ENCODE peak calls at places on chromosome 22, in nine cellular contexts. J is ovary, D is stomach, Y is osteoblast, S is tibial nerve, M is esophagus squamous epithelium, N is cardiac muscle cell, U is AG04450, H is mammary epithelial cell. B is an unnamed sample. For H3K9me3, the result is how much of the 10 kb centered on the place peaks cover.

GRCh38 chr22:31247726-31248125 is 35.6 kb downstream of the LIMK2 start:
- DNase-seq in Y (no peak), S (no peak), U (no peak), N (no peak), D (no peak), H (no peak), M (no peak), J (no peak), B (no peak)

GRCh38 chr22:33210129-33210784 is 152.1 kb upstream of the SYN3 start:
- DNase-seq in U (no peak), S (no peak), H (peak), D (no peak), J (no peak), N (peak), M (no peak), Y (peak), B (no peak)

GRCh38 chr22:20014526-20015186 is 2.0 kb downstream of the ARVCF start:
- DNase-seq in J (no peak), S (no peak), Y (peak), D (no peak), U (no peak), H (no peak), M (no peak), N (no peak), B (no peak)

GRCh38 chr22:45007946-45008852 is 1.6 kb downstream of the PHF21B start:
- DNase-seq in D (no peak), H (peak), S (no peak), M (no peak), U (no peak), J (peak), N (peak), Y (no peak), B (no peak)

GRCh38 chr22:33362702-33363101 is 304.5 kb upstream of the SYN3 start:
- DNase-seq in S (no peak), J (no peak), U (no peak), Y (no peak), M (no peak), D (no peak), N (no peak), H (no peak), B (no peak)

GRCh38 chr22:24772493-24773220 is 1.9 kb downstream of the PIWIL3 start:
- DNase-seq in M (no peak), S (no peak), H (peak), J (no peak), Y (peak), N (peak), U (no peak), D (no peak), B (no peak)

GRCh38 chr22:20952544-20953341 is 14.3 kb upstream of the AIFM3 start:
- DNase-seq in H (no peak), D (no peak), U (no peak), N (no peak), S (no peak), J (no peak), M (no peak), Y (peak), B (no peak)

GRCh38 chr22:48713266-48714205 is 1114.1 kb downstream of the BRD1 start:
- DNase-seq in Y (peak), S (no peak), M (no peak), N (no peak), D (no peak), U (no peak), J (no peak), H (no peak), B (no peak)

GRCh38 chr22:19811211-19811621 is 43.5 kb downstream of the GNB1L start:
- DNase-seq in D (no peak), H (no peak), S (no peak), J (peak), U (no peak), N (no peak), M (no peak), Y (no peak), B (no peak)

GRCh38 chr22:46280999-46281623 is 13.3 kb downstream of the TTC38 start:
- DNase-seq in Y (peak), S (no peak), H (no peak), D (no peak), J (peak), N (no peak), M (no peak), U (no peak), B (no peak)

GRCh38 chr22:35601743-35602633 is 15.1 kb downstream of the MB start:
- DNase-seq in M (no peak), S (no peak), H (peak), U (peak), N (no peak), J (no peak), Y (peak), D (no peak), B (no peak)

GRCh38 chr22:34688825-34689224 is 377.1 kb upstream of the ISX start:
- DNase-seq in Y (no peak), H (no peak), U (no peak), N (no peak), D (no peak), S (no peak), J (no peak), M (no peak), B (peak)

GRCh38 chr22:21734540-21735197 is 925 bp downstream of the YPEL1 start:
- DNase-seq in J (no peak), M (no peak), S (no peak), N (no peak), U (no peak), D (no peak), H (no peak), Y (no peak), B (no peak)

GRCh38 chr22:50250555-50251471 is at the start of gene HDAC10:
- DNase-seq in S (no peak), Y (peak), N (peak), D (peak), U (no peak), H (peak), J (peak), M (no peak), B (no peak)

GRCh38 chr22:19610518-19611253 is 86.5 kb upstream of the CLDN5 start:
- DNase-seq in M (no peak), J (no peak), N (no peak), Y (no peak), D (no peak), S (no peak), H (no peak), U (no peak), B (no peak)

GRCh38 chr22:35567794-35568193 is 27.2 kb downstream of the RASD2 start:
- DNase-seq in J (no peak), N (no peak), M (no peak), H (no peak), S (no peak), D (no peak), Y (peak), U (no peak), B (no peak)

GRCh38 chr22:18045794-18046193 is 21.4 kb upstream of the MICAL3 start:
- DNase-seq in N (no peak), J (no peak), D (no peak), U (no peak), M (no peak), Y (peak), H (no peak), S (no peak), B (no peak)

GRCh38 chr22:41589260-41589600 is 410 bp downstream of the PMM1 start:
- DNase-seq in J (no peak), H (peak), N (peak), U (no peak), D (peak), Y (peak), M (no peak), S (no peak), B (no peak)

GRCh38 chr22:49937758-49938564 is 19.5 kb downstream of the CRELD2 start:
- DNase-seq in U (no peak), H (no peak), M (no peak), J (no peak), S (no peak), N (no peak), D (peak), Y (no peak), B (no peak)

GRCh38 chr22:36405221-36405631 is 17.5 kb upstream of the MYH9 start:
- DNase-seq in J (no peak), U (no peak), S (no peak), H (no peak), Y (no peak), N (no peak), D (no peak), M (no peak), B (no peak)

GRCh38 chr22:24845036-24845918 is 39.3 kb downstream of the SGSM1 start:
- DNase-seq in D (no peak), M (no peak), Y (peak), U (no peak), S (no peak), J (peak), H (no peak), N (no peak), B (no peak)

GRCh38 chr22:32546480-32546879 is 71.9 kb downstream of the FBXO7 start:
- DNase-seq in Y (no peak), H (no peak), S (no peak), D (no peak), M (no peak), U (no peak), N (no peak), J (no peak), B (peak)

GRCh38 chr22:45529966-45530575 is 27.4 kb downstream of the FBLN1 start:
- DNase-seq in Y (peak), J (no peak), H (no peak), M (no peak), U (peak), D (no peak), N (no peak), S (no peak), B (no peak)

GRCh38 chr22:19131685-19132015 is 542 bp downstream of the TSSK2 start:
- DNase-seq in H (no peak), N (no peak), M (no peak), S (no peak), U (no peak), J (peak), Y (no peak), D (no peak), B (no peak)

GRCh38 chr22:19802881-19803735 is 42.5 kb downstream of the TBX1 start:
- DNase-seq in Y (peak), H (no peak), U (no peak), M (no peak), D (no peak), J (peak), N (no peak), S (no peak), B (no peak)

GRCh38 chr22:49577168-49578060 is 250.3 kb downstream of the BRD1 start:
- DNase-seq in U (no peak), S (no peak), M (no peak), D (peak), Y (peak), H (no peak), N (no peak), J (peak), B (no peak)

GRCh38 chr22:45251828-45252227 is 11.1 kb upstream of the KIAA0930 start:
- DNase-seq in D (no peak), N (no peak), H (no peak), J (no peak), S (no peak), M (no peak), Y (no peak), U (no peak), B (no peak)

GRCh38 chr22:35783943-35784614 is 66.4 kb downstream of the APOL5 start:
- DNase-seq in J (no peak), H (peak), D (no peak), N (no peak), M (no peak), S (no peak), Y (peak), U (no peak), B (no peak)

GRCh38 chr22:41237707-41238569 is 2.8 kb downstream of the CHADL start:
- DNase-seq in M (no peak), H (peak), S (no peak), Y (peak), D (peak), U (no peak), N (peak), J (peak), B (no peak)

DNA sequence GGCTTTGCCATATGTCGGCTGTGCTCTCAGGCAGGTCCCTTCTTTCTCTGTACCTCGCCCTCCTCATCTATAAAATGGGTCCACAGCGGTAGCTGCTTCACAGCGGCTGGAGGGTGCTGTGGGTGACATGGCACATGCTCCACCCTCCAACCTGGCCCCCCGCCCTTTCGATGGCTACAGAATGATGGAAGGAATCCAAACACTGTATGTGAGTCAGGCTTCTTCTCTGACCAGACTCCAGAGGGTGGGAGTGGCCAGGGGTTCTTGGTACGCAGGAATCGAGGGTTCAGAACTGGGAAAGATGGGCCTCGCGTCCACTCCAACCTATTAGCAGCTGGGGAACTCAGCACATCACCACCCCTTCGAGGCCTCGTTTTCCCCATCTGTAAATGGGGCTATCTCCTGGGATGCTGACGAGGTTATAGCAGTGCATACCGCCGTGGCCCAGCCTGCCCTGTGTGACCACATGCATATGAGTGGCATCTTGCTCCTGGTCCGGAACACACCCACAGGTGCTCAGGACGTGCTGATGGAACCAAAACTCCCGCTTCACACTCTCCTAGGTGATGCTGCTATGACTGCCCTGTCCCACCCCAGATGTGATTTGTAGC is 26.4 kb downstream of the MN1 start:
- DNase-seq in H (no peak), S (no peak), U (no peak), M (no peak), J (no peak), D (no peak), N (no peak), Y (peak), B (no peak)
- H3K27ac ChIP-seq in H (no peak), S (peak), U (no peak), M (no peak), J (no peak), D (peak), N (peak), Y (no peak), B (peak)

GRCh38 chr22:42772647-42773046 is 52.0 kb upstream of the A4GALT start:
- DNase-seq in J (no peak), N (no peak), Y (peak), S (no peak), U (no peak), M (no peak), H (no peak), D (no peak), B (no peak)

GRCh38 chr22:42770941-42771647 is 50.4 kb upstream of the A4GALT start:
- DNase-seq in J (no peak), M (no peak), S (no peak), Y (no peak), N (no peak), D (no peak), U (no peak), H (no peak), B (no peak)

GRCh38 chr22:42769574-42770447 is 49.1 kb upstream of the A4GALT start:
- DNase-seq in Y (peak), M (no peak), J (peak), D (peak), N (no peak), H (no peak), U (peak), S (peak), B (no peak)

GRCh38 chr22:42770448-42770726 is 49.7 kb upstream of the A4GALT start:
- DNase-seq in D (no peak), U (no peak), N (no peak), S (no peak), J (no peak), M (no peak), H (no peak), Y (no peak), B (no peak)

GRCh38 chr22:42773161-42773560 is 52.5 kb upstream of the A4GALT start:
- DNase-seq in S (no peak), N (no peak), J (peak), H (no peak), U (no peak), D (no peak), M (no peak), Y (peak), B (no peak)
- H3K9me3 ChIP-seq in S (under half), N (under half), J (under half), H (under half), U (under half), D (under half), M (under half), Y (under half), B (under half)

GRCh38 chr22:25892678-25893077 is 150.7 kb downstream of the MYO18B start:
- DNase-seq in J (no peak), U (no peak), D (no peak), H (no peak), Y (no peak), S (no peak), N (no peak), M (no peak), B (peak)

GRCh38 chr22:25898707-25899365 is 156.8 kb downstream of the MYO18B start:
- DNase-seq in Y (no peak), M (no peak), H (no peak), U (no peak), D (no peak), S (no peak), N (peak), J (no peak), B (peak)

GRCh38 chr22:25896592-25896991 is 154.6 kb downstream of the MYO18B start:
- DNase-seq in U (no peak), Y (no peak), S (no peak), N (no peak), J (no peak), H (no peak), M (no peak), D (no peak), B (no peak)

GRCh38 chr22:25895678-25896077 is 153.7 kb downstream of the MYO18B start:
- DNase-seq in Y (no peak), M (no peak), H (no peak), U (no peak), N (no peak), S (no peak), J (no peak), D (no peak), B (no peak)

DNA sequence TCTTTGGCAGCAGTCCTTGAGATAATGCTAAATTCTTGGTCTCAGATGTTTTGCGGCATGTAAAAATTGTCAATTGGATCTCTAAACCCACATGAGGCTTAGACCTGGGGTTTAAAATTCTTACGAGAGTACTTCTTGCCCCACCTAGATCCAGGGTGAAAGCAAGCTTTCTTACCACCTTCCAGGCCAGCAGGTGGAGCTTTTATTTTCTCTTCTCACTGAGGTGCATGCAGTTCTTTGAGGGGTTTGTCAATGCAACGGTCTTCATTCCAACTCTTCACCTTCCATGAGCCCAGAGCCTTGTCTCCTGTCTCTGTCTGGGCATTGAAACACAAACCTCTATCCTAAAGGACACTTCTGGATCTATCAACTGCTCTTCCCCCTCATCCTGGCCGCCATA is 154.1 kb downstream of the MYO18B start:
- DNase-seq in M (no peak), Y (no peak), U (no peak), H (no peak), J (no peak), N (no peak), S (no peak), D (no peak), B (no peak)
- TF ChIP-seq CTCF in M (no peak), Y (no peak), U (no peak), H (no peak), J (no peak), N (no peak), S (no peak), D (no peak), B (no peak)

DNA sequence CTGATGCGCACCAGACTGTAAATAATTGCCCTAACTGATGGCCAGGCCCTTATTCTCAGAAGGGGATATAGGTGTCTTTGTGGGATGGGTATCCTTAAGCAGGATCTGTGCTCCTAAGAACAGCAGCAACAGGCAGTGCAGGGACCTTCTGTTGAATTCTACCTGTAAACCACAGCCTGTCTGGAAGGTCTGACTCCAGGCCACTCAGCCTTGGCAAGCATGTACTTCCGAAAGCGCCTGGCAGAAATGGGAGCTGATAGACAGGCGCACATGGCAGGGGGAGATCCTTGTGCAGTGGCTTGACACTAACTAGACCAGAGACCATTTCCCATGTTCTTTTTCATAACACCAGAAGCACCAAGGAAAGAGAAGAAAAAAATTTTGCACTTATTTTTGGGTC is 59.0 kb downstream of the C22orf31 start:
- DNase-seq in M (no peak), H (no peak), D (peak), Y (no peak), N (no peak), S (no peak), U (no peak), J (no peak), B (no peak)
- H3K27ac ChIP-seq in M (no peak), H (no peak), D (no peak), Y (no peak), N (peak), S (no peak), U (no peak), J (no peak), B (no peak)

DNA sequence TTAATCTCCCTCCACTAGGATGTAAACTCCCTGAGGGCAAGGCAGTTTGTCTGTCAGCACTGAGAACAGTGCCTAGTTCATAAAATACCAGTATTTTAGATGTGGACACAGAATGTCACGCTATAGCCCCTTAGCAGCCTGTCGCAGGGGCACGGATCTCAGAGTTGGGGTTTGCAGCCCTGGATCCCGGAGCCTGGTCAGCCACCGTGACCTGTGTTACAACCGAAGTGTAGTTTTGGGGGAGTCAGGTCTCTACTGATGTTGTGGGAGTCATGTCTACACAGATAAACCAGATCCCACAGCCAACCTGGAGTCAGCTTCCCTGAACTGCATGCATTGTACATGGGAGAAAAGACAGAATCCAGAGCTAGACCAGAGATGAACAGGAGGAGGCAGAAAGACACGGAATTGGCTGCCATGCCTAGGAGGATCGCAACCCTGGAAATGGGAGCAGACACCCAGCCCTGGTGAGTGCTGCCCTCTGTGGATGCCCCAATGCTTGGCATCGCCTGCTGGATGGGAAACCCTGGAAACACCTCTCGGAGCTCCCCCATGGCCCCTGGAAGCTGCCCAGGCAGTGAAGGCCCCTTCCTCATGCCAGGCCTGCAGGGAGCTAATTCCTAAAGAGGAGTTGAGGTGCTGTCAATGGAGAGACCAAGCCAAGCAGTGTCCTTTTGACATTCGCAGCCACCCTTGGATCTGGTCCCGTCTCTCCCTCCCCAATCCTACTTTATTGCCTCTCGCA is 851.3 kb downstream of the TBC1D22A start:
- DNase-seq in D (no peak), S (no peak), H (no peak), N (no peak), U (no peak), J (peak), Y (peak), M (no peak), B (no peak)
- H3K9me3 ChIP-seq in D (under half), S (under half), H (under half), N (under half), U (half or more), J (under half), Y (under half), M (under half), B (under half)

DNA sequence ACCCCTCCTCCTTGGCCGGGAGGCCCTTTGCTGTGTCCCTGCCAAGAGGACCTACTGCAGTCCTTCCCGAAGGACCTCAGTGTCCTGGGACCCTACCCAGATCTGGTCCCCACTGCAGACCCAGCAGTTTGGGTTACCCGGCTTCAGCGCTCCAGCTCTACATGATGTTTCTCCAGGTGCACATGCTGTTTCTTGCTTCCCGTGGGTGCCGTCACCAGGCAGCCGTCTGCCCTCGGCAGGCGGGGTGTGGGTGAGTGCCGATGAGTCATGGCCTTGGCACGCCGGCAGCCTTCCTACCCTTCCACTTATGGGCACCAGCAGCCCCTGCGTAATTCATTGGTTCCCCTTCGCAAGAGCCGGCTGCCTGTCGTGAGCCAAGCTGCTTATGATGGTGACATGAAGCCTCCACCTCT is 101.8 kb downstream of the BCR start:
- DNase-seq in Y (peak), H (peak), U (peak), N (no peak), S (peak), M (no peak), D (peak), J (peak), B (no peak)
- TF ChIP-seq CTCF in Y (no peak), H (no peak), U (no peak), N (no peak), S (no peak), M (no peak), D (no peak), J (no peak), B (peak)